ENCODE peak calls at places on chromosome X, in six cellular contexts. One of them, this sample, is unnamed.
A peak's percentile ranks its signal among the peaks of the same experiment; 100 is the strongest.

GRCh38 chrX:1500701-1501624 is 36.0 kb downstream of the P2RY8 start:
- DNase-seq in stomach: no peak
- DNase-seq in adrenal gland: no peak
- DNase-seq in Peyer's patch: peak; percentile 37
- DNase-seq in A549: no peak
- DNase-seq in breast epithelium: no peak
- DNase-seq in this sample: no peak

GRCh38 chrX:51496501-51497291 is at the start of gene NUDT11:
- DNase-seq in Peyer's patch: peak; percentile 17
- DNase-seq in adrenal gland: peak; percentile 61
- DNase-seq in A549: peak; percentile 58
- DNase-seq in breast epithelium: peak; percentile 51
- DNase-seq in stomach: peak; percentile 38
- DNase-seq in this sample: peak; percentile 2

GRCh38 chrX:21975242-21975641 is 34.7 kb downstream of the SMS start:
- DNase-seq in adrenal gland: no peak
- DNase-seq in Peyer's patch: no peak
- DNase-seq in breast epithelium: no peak
- DNase-seq in stomach: no peak
- DNase-seq in A549: no peak
- DNase-seq in this sample: no peak

GRCh38 chrX:45422216-45422925 is 221.7 kb upstream of the DIPK2B start:
- DNase-seq in stomach: no peak
- DNase-seq in Peyer's patch: no peak
- DNase-seq in adrenal gland: no peak
- DNase-seq in breast epithelium: no peak
- DNase-seq in A549: no peak
- DNase-seq in this sample: no peak

GRCh38 chrX:121876316-121876715 is 828.9 kb downstream of the GLUD2 start:
- DNase-seq in A549: no peak
- DNase-seq in breast epithelium: no peak
- DNase-seq in Peyer's patch: no peak
- DNase-seq in adrenal gland: no peak
- DNase-seq in stomach: no peak
- DNase-seq in this sample: no peak

GRCh38 chrX:46579250-46579649 is 5.7 kb downstream of the CHST7 start:
- DNase-seq in breast epithelium: no peak
- DNase-seq in stomach: no peak
- DNase-seq in adrenal gland: no peak
- DNase-seq in A549: no peak
- DNase-seq in Peyer's patch: no peak
- DNase-seq in this sample: no peak

GRCh38 chrX:72046447-72046846 is 85.3 kb downstream of the RTL5 start:
- DNase-seq in breast epithelium: no peak
- DNase-seq in A549: no peak
- DNase-seq in adrenal gland: no peak
- DNase-seq in Peyer's patch: no peak
- DNase-seq in stomach: no peak
- DNase-seq in this sample: no peak

GRCh38 chrX:54785901-54786300 is 12.2 kb downstream of the ITIH6 start:
- DNase-seq in Peyer's patch: no peak
- DNase-seq in stomach: no peak
- DNase-seq in adrenal gland: no peak
- DNase-seq in breast epithelium: no peak
- DNase-seq in A549: peak; percentile 21
- DNase-seq in this sample: no peak

GRCh38 chrX:146481735-146482134 is 327.8 kb upstream of the CXorf51B start:
- DNase-seq in Peyer's patch: no peak
- DNase-seq in stomach: no peak
- DNase-seq in breast epithelium: no peak
- DNase-seq in A549: no peak
- DNase-seq in adrenal gland: no peak
- DNase-seq in this sample: no peak

GRCh38 chrX:41733939-41734338 is 10.0 kb downstream of the GPR82 start:
- DNase-seq in A549: no peak
- DNase-seq in stomach: no peak
- DNase-seq in adrenal gland: no peak
- DNase-seq in breast epithelium: no peak
- DNase-seq in Peyer's patch: peak; percentile 73
- DNase-seq in this sample: no peak

GRCh38 chrX:95885074-95885473 is 799.6 kb upstream of the DIAPH2 start:
- DNase-seq in breast epithelium: no peak
- DNase-seq in A549: no peak
- DNase-seq in adrenal gland: no peak
- DNase-seq in stomach: no peak
- DNase-seq in Peyer's patch: no peak
- DNase-seq in this sample: no peak

GRCh38 chrX:119073200-119073905 is 560 bp downstream of the CT47C1 start:
- DNase-seq in Peyer's patch: no peak
- DNase-seq in breast epithelium: no peak
- DNase-seq in A549: no peak
- DNase-seq in adrenal gland: no peak
- DNase-seq in stomach: no peak
- DNase-seq in this sample: no peak

GRCh38 chrX:77749695-77750094 is 36.3 kb downstream of the ATRX start:
- DNase-seq in Peyer's patch: no peak
- DNase-seq in adrenal gland: no peak
- DNase-seq in stomach: no peak
- DNase-seq in breast epithelium: no peak
- DNase-seq in A549: peak; percentile 91
- DNase-seq in this sample: no peak

GRCh38 chrX:1667566-1667965 is 52.7 kb downstream of the ASMT start:
- DNase-seq in A549: no peak
- DNase-seq in stomach: no peak
- DNase-seq in adrenal gland: no peak
- DNase-seq in Peyer's patch: no peak
- DNase-seq in breast epithelium: no peak
- DNase-seq in this sample: no peak

DNA sequence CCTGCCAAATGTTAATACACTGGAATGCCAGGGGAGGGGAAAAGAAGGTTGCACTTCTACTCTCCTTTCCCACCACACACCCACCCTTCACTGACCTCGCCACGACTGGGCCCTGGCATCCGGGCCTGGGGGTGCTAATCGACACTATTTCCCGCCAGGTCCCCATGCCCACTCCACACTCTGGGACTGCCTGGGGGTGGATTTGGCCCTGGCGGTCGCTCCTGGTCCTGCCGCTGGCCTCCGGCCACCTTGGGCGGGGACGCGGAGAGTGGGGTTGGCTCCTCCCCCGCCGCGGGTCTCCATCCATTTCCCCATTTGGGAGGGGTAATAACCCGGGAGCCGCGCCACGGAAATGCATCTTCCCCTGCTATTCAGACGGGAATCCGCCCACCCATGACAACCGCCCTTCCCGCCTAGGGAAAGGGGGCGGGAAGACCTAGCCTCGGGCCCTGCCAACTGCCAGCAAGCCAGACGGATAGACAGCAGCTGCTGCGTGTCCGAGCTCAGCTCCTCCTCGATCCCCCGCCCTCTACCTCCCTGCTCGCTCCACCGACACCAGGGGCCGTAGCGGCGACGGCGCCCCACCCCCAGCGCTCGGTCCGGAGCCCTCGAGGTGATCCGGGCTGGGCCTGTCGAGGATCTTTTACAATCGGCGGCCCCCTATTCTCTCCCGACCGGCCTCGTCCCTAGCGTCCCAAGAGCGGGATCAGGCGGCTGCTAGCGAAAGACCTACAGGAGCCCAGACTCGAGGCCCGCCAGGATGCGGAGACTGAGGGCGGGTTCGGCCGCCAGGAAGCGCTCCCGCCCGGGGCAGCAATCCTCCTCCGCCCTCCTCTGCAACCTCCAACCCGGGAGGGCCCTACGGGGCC is 78.0 kb downstream of the RLIM start:
- DNase-seq in Peyer's patch: peak; percentile 44
- DNase-seq in stomach: peak; percentile 64
- DNase-seq in adrenal gland: peak; percentile 77
- DNase-seq in A549: no peak
- DNase-seq in breast epithelium: peak; percentile 62
- DNase-seq in this sample: peak; percentile 53
- TF ChIP-seq POLR2A in Peyer's patch: no peak
- TF ChIP-seq POLR2A in stomach: no peak
- TF ChIP-seq POLR2A in adrenal gland: peak; percentile 40
- TF ChIP-seq POLR2A in A549: no peak
- TF ChIP-seq POLR2A in breast epithelium: peak; percentile 20
- TF ChIP-seq POLR2A in this sample: no peak

DNA sequence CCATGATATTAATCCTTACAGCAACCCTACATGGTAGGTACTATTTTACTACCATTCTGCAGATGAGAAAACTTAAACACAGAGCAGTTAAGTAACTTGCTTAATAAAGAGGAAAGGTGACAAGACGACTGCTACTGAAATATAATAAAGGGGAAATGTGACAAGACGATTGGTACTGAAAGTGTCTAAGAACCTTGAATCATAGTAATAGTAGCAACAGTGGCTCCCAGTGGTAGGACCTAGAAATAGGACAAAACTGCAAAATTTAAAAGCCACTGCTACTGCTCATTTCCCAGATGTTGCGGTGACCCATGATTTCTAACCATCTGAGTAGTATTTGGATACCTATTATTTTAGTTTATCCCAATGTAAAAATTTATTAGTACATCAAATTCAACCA is 89.5 kb downstream of the TASL start:
- DNase-seq in Peyer's patch: no peak
- DNase-seq in adrenal gland: no peak
- DNase-seq in A549: peak; percentile 26
- DNase-seq in breast epithelium: no peak
- DNase-seq in stomach: no peak
- DNase-seq in this sample: no peak
- TF ChIP-seq CTCF in Peyer's patch: no peak
- TF ChIP-seq CTCF in adrenal gland: no peak
- TF ChIP-seq CTCF in A549: peak; percentile 20
- TF ChIP-seq CTCF in breast epithelium: no peak
- TF ChIP-seq CTCF in stomach: no peak
- TF ChIP-seq CTCF in this sample: no peak

GRCh38 chrX:24298191-24298590 is 15.7 kb downstream of the SUPT20HL2 start:
- DNase-seq in breast epithelium: no peak
- DNase-seq in stomach: no peak
- DNase-seq in Peyer's patch: no peak
- DNase-seq in adrenal gland: no peak
- DNase-seq in A549: peak; percentile 7
- DNase-seq in this sample: no peak

GRCh38 chrX:24293412-24293811 is 20.5 kb downstream of the SUPT20HL2 start:
- DNase-seq in Peyer's patch: no peak
- DNase-seq in stomach: no peak
- DNase-seq in breast epithelium: no peak
- DNase-seq in adrenal gland: no peak
- DNase-seq in A549: no peak
- DNase-seq in this sample: no peak

GRCh38 chrX:24294619-24295018 is 19.2 kb downstream of the SUPT20HL2 start:
- DNase-seq in stomach: no peak
- DNase-seq in A549: peak; percentile 7
- DNase-seq in Peyer's patch: no peak
- DNase-seq in breast epithelium: no peak
- DNase-seq in adrenal gland: no peak
- DNase-seq in this sample: no peak

DNA sequence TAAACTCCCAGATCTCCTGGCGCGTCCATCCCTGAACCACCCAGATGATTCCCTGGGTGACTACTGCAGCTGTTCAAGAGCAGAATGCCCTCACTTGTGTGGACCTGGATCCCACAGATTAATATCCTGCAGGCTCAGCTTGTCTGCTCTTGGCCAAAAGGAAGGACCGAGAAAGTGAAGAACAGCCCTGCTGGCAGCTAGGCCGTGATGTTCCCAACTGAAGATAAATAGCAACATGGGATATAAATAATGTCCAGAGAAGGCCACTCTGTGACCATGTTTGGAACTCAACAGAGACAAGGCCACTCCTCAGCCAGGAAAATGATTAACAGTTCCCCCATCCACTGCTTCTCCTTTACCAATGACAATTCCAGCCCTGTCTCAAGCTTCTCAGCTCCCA is 21.5 kb downstream of the SUPT20HL2 start:
- DNase-seq in stomach: no peak
- DNase-seq in Peyer's patch: no peak
- DNase-seq in breast epithelium: no peak
- DNase-seq in A549: no peak
- DNase-seq in adrenal gland: no peak
- DNase-seq in this sample: peak; percentile 1
- H3K27ac ChIP-seq in stomach: peak overlapping the region; percentile 54
- H3K27ac ChIP-seq in Peyer's patch: no peak overlapping the region
- H3K27ac ChIP-seq in breast epithelium: peak overlapping the region; percentile 41
- H3K27ac ChIP-seq in A549: no peak overlapping the region
- H3K27ac ChIP-seq in adrenal gland: no peak overlapping the region
- H3K27ac ChIP-seq in this sample: no peak overlapping the region

GRCh38 chrX:47581731-47582647 is at the start of gene TIMP1:
- DNase-seq in adrenal gland: peak; percentile 86
- DNase-seq in A549: peak; percentile 88
- DNase-seq in Peyer's patch: peak; percentile 71
- DNase-seq in breast epithelium: peak; percentile 79
- DNase-seq in stomach: peak; percentile 71
- DNase-seq in this sample: peak; percentile 60
- TF ChIP-seq POLR2A in adrenal gland: peak; percentile 57
- TF ChIP-seq POLR2A in A549: peak; percentile 59
- TF ChIP-seq POLR2A in Peyer's patch: no peak
- TF ChIP-seq POLR2A in breast epithelium: no peak
- TF ChIP-seq POLR2A in stomach: no peak
- TF ChIP-seq POLR2A in this sample: peak; percentile 21

GRCh38 chrX:155028192-155028591 is 1.5 kb downstream of the FUNDC2 start:
- DNase-seq in breast epithelium: no peak
- DNase-seq in A549: peak; percentile 6
- DNase-seq in adrenal gland: no peak
- DNase-seq in Peyer's patch: no peak
- DNase-seq in stomach: no peak
- DNase-seq in this sample: no peak
- TF ChIP-seq CTCF in breast epithelium: no peak
- TF ChIP-seq CTCF in A549: no peak
- TF ChIP-seq CTCF in adrenal gland: no peak
- TF ChIP-seq CTCF in Peyer's patch: no peak
- TF ChIP-seq CTCF in stomach: no peak
- TF ChIP-seq CTCF in this sample: no peak

GRCh38 chrX:153465691-153466380 is 4.5 kb downstream of the HAUS7 start:
- DNase-seq in A549: no peak
- DNase-seq in Peyer's patch: no peak
- DNase-seq in breast epithelium: no peak
- DNase-seq in adrenal gland: no peak
- DNase-seq in stomach: no peak
- DNase-seq in this sample: no peak

GRCh38 chrX:153462291-153462690 is 8.1 kb downstream of the HAUS7 start:
- DNase-seq in stomach: no peak
- DNase-seq in Peyer's patch: no peak
- DNase-seq in breast epithelium: no peak
- DNase-seq in A549: no peak
- DNase-seq in adrenal gland: no peak
- DNase-seq in this sample: no peak

GRCh38 chrX:153463556-153463955 is 6.8 kb downstream of the HAUS7 start:
- DNase-seq in breast epithelium: no peak
- DNase-seq in Peyer's patch: no peak
- DNase-seq in A549: no peak
- DNase-seq in adrenal gland: no peak
- DNase-seq in stomach: no peak
- DNase-seq in this sample: no peak

GRCh38 chrX:153463031-153463430 is 7.3 kb downstream of the HAUS7 start:
- DNase-seq in adrenal gland: no peak
- DNase-seq in Peyer's patch: no peak
- DNase-seq in stomach: no peak
- DNase-seq in A549: no peak
- DNase-seq in breast epithelium: no peak
- DNase-seq in this sample: no peak

DNA sequence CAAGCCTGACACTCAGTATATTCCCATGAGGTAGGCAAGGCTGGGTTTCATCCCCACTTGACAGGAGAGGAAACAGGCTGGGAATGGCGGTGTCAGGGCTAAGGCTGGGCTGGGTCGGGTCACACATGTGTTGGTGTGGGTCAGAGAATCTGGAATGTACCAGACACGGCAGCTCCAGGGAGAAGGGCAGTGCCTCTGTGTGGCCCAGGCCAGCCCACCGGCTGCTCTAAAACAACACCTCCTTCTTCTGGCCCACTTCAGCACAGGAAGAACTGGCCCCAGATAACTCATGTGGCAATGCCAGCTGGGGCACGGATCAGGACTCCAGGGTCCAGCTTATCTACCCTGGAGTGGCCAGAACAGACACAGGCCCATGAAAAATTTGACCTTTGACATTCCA is 6.3 kb downstream of the HAUS7 start:
- DNase-seq in adrenal gland: no peak
- DNase-seq in breast epithelium: no peak
- DNase-seq in Peyer's patch: no peak
- DNase-seq in A549: no peak
- DNase-seq in stomach: no peak
- DNase-seq in this sample: no peak
- H3K27ac ChIP-seq in adrenal gland: no peak overlapping the region
- H3K27ac ChIP-seq in breast epithelium: no peak overlapping the region
- H3K27ac ChIP-seq in Peyer's patch: no peak overlapping the region
- H3K27ac ChIP-seq in A549: no peak overlapping the region
- H3K27ac ChIP-seq in stomach: no peak overlapping the region
- H3K27ac ChIP-seq in this sample: no peak overlapping the region